ENCODE peak calls at places on chromosomes 1 and 21, in nine cellular contexts. X is cardiac fibroblast, B is adrenal gland, L is endothelial cell, H is transverse colon, R is omental fat pad, I is AG10803, Y is left ventricle myocardium inferior, J is nephron progenitor cell. Q is an unnamed sample.

GRCh38 chr1:57232500-57232899 is 191.4 kb downstream of the DAB1 start:
- DNase-seq in X (no peak), B (no peak), L (no peak), H (no peak), R (no peak), I (no peak), Y (no peak), J (no peak), Q (no peak)

GRCh38 chr1:89254658-89255287 is 17.9 kb downstream of the GBP5 start:
- DNase-seq in X (peak), B (no peak), L (no peak), H (no peak), R (no peak), I (no peak), Y (no peak), J (no peak), Q (no peak)

GRCh38 chr1:29243023-29243862 is 6.9 kb downstream of the PTPRU start:
- DNase-seq in X (no peak), B (no peak), L (no peak), H (no peak), R (no peak), I (no peak), Y (no peak), J (no peak), Q (no peak)

GRCh38 chr1:198902616-198903140 is 263.8 kb downstream of the PTPRC start:
- DNase-seq in X (no peak), B (no peak), L (no peak), H (no peak), R (no peak), I (no peak), Y (no peak), J (no peak), Q (no peak)

GRCh38 chr1:86018311-86018923 is 138.2 kb downstream of the COL24A1 start:
- DNase-seq in X (peak), B (no peak), L (peak), H (no peak), R (no peak), I (peak), Y (no peak), J (peak), Q (peak)

GRCh38 chr1:113660053-113660452 is 99.2 kb downstream of the PHTF1 start:
- DNase-seq in X (no peak), B (no peak), L (no peak), H (no peak), R (no peak), I (no peak), Y (no peak), J (no peak), Q (no peak)

GRCh38 chr21:37338671-37339526 is 27.7 kb upstream of the DYRK1A start:
- DNase-seq in X (peak), B (peak), L (no peak), H (no peak), R (no peak), I (peak), Y (peak), J (peak), Q (no peak)

GRCh38 chr1:188642585-188643168 is 1813.9 kb downstream of the PLA2G4A start:
- DNase-seq in X (no peak), B (no peak), L (no peak), H (no peak), R (no peak), I (no peak), Y (no peak), J (no peak), Q (no peak)

GRCh38 chr21:45816794-45817193 is 164.8 kb upstream of the COL6A1 start:
- DNase-seq in X (no peak), B (no peak), L (no peak), H (no peak), R (no peak), I (no peak), Y (no peak), J (no peak), Q (no peak)

GRCh38 chr1:944341-945325 is 14.4 kb downstream of the NOC2L start:
- DNase-seq in X (peak), B (peak), L (no peak), H (no peak), R (no peak), I (no peak), Y (peak), J (no peak), Q (no peak)

GRCh38 chr1:35448344-35448801 is 108.8 kb downstream of the KIAA0319L start:
- DNase-seq in X (peak), B (peak), L (peak), H (no peak), R (no peak), I (peak), Y (no peak), J (no peak), Q (no peak)

GRCh38 chr1:26081267-26082019 is 14.0 kb upstream of the TRIM63 start:
- DNase-seq in X (no peak), B (no peak), L (no peak), H (no peak), R (no peak), I (no peak), Y (peak), J (no peak), Q (no peak)

GRCh38 chr1:24155011-24155782 is 12.3 kb upstream of the IL22RA1 start:
- DNase-seq in X (no peak), B (no peak), L (peak), H (peak), R (no peak), I (no peak), Y (no peak), J (no peak), Q (peak)

GRCh38 chr1:119101563-119101962 is 38.9 kb downstream of the WARS2 start:
- DNase-seq in X (peak), B (no peak), L (no peak), H (no peak), R (no peak), I (peak), Y (no peak), J (no peak), Q (no peak)

GRCh38 chr1:6185635-6186382 is 5.7 kb upstream of the CHD5 start:
- DNase-seq in X (peak), B (no peak), L (no peak), H (no peak), R (no peak), I (peak), Y (no peak), J (no peak), Q (no peak)

GRCh38 chr1:164700683-164701082 is 141.7 kb downstream of the PBX1 start:
- DNase-seq in X (no peak), B (no peak), L (no peak), H (no peak), R (no peak), I (no peak), Y (no peak), J (no peak), Q (no peak)

GRCh38 chr1:24902471-24902891 is 27.6 kb downstream of the RUNX3 start:
- DNase-seq in X (no peak), B (no peak), L (no peak), H (no peak), R (no peak), I (no peak), Y (no peak), J (no peak), Q (peak)

GRCh38 chr1:8554956-8555534 is 237.1 kb downstream of the SLC45A1 start:
- DNase-seq in X (peak), B (peak), L (no peak), H (no peak), R (no peak), I (no peak), Y (no peak), J (no peak), Q (no peak)

GRCh38 chr1:116944613-116945012 is 34.9 kb downstream of the PTGFRN start:
- DNase-seq in X (no peak), B (no peak), L (no peak), H (no peak), R (no peak), I (no peak), Y (no peak), J (no peak), Q (no peak)

GRCh38 chr1:231867607-231868006 is 241.0 kb downstream of the DISC1 start:
- DNase-seq in X (peak), B (no peak), L (no peak), H (no peak), R (no peak), I (peak), Y (no peak), J (no peak), Q (no peak)

GRCh38 chr1:165383067-165383466 is 26.6 kb upstream of the LMX1A start:
- DNase-seq in X (peak), B (peak), L (no peak), H (peak), R (no peak), I (peak), Y (peak), J (no peak), Q (no peak)

GRCh38 chr1:7886346-7886745 is 33.5 kb upstream of the UTS2 start:
- DNase-seq in X (peak), B (no peak), L (no peak), H (no peak), R (no peak), I (peak), Y (no peak), J (no peak), Q (no peak)

GRCh38 chr1:78619446-78619802 is 824 bp upstream of the IFI44L start:
- DNase-seq in X (no peak), B (no peak), L (no peak), H (no peak), R (no peak), I (peak), Y (no peak), J (no peak), Q (no peak)

GRCh38 chr21:15849925-15850324 is 120.1 kb downstream of the USP25 start:
- DNase-seq in X (no peak), B (no peak), L (no peak), H (no peak), R (no peak), I (no peak), Y (no peak), J (no peak), Q (no peak)

GRCh38 chr1:78617615-78618026 is 2.6 kb upstream of the IFI44L start:
- DNase-seq in X (peak), B (peak), L (peak), H (peak), R (no peak), I (peak), Y (peak), J (peak), Q (peak)

GRCh38 chr1:117644696-117645311 is 39.0 kb downstream of the TENT5C start:
- DNase-seq in X (no peak), B (no peak), L (no peak), H (no peak), R (no peak), I (no peak), Y (no peak), J (no peak), Q (peak)

GRCh38 chr1:17662786-17663185 is 92.3 kb upstream of the ACTL8 start:
- DNase-seq in X (no peak), B (no peak), L (no peak), H (no peak), R (no peak), I (no peak), Y (no peak), J (no peak), Q (no peak)

GRCh38 chr1:7300893-7301292 is 470.2 kb upstream of the VAMP3 start:
- DNase-seq in X (peak), B (peak), L (no peak), H (peak), R (no peak), I (peak), Y (no peak), J (no peak), Q (no peak)

GRCh38 chr1:99943238-99943794 is 26.5 kb upstream of the SLC35A3 start:
- DNase-seq in X (peak), B (no peak), L (no peak), H (no peak), R (no peak), I (peak), Y (no peak), J (peak), Q (no peak)

GRCh38 chr1:31102501-31102950 is 37.0 kb upstream of the PUM1 start:
- DNase-seq in X (peak), B (peak), L (no peak), H (peak), R (no peak), I (peak), Y (peak), J (no peak), Q (no peak)

GRCh38 chr1:158087320-158087927 is 93.3 kb upstream of the CD1D start:
- DNase-seq in X (peak), B (peak), L (peak), H (peak), R (no peak), I (peak), Y (peak), J (peak), Q (peak)

GRCh38 chr1:158089925-158090675 is 90.6 kb upstream of the CD1D start:
- DNase-seq in X (no peak), B (no peak), L (no peak), H (no peak), R (no peak), I (no peak), Y (no peak), J (peak), Q (no peak)

GRCh38 chr1:158089476-158089875 is 91.2 kb upstream of the CD1D start:
- DNase-seq in X (no peak), B (no peak), L (no peak), H (no peak), R (no peak), I (no peak), Y (no peak), J (no peak), Q (no peak)

GRCh38 chr1:158084336-158084735 is 90.9 kb downstream of the KIRREL1 start:
- DNase-seq in X (no peak), B (no peak), L (no peak), H (no peak), R (no peak), I (no peak), Y (no peak), J (no peak), Q (no peak)

DNA sequence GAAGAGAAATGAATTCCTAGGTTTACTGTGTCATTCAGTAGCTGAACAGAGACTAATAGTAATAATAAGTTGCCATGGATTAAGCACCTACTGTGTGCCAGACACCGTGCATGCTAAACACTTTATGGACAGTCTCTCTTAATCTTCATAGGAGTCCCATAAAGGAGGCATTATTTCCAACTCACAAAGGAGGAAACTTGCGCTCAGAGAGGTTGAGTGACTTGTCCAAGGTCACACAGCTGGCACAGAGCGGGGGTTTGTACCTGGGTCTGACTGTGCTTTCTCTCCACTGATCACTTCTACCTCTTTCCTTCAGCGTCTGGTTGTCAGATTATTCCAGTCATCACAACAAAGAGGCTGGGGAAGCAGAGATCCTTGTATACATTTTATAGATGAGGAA is 91.3 kb downstream of the KIRREL1 start:
- DNase-seq in X (no peak), B (no peak), L (no peak), H (no peak), R (no peak), I (no peak), Y (no peak), J (no peak), Q (no peak)
- TF ChIP-seq CTCF in X (no peak), B (no peak), L (no peak), H (no peak), R (no peak), I (no peak), Y (no peak), J (no peak), Q (no peak)

DNA sequence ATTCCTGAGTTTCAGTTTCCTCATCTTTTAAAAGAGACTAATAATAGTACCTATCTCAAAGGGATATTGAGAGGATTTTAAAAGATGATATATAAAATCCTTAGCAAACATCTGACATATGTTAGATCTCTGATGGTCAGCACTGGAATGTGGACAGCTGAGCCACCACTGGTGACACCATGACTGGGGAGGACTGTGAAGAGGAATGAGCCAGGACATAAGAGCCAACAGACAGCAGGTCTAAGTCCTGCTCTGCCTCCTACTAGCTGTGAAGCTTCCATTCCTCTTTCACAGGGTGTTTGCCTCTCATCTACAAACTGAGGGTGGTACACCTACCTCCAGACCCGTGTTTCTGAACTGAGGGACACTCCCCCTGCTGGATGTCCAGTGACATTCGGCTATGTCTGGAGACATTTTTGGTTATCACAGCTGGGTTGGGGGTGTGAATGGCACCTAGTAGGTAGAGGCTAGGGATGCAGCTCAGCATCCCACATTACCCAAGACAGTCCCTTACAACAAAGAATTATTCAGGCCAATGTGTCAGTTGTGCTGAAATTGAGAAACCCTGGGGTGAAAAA is 109.1 kb upstream of the OLIG2 start:
- DNase-seq in X (no peak), B (no peak), L (no peak), H (no peak), R (no peak), I (no peak), Y (no peak), J (no peak), Q (no peak)
- TF ChIP-seq CTCF in X (peak), B (no peak), L (peak), H (no peak), R (no peak), I (peak), Y (no peak), J (no peak), Q (peak)

GRCh38 chr1:37932759-37933158 is 14.1 kb downstream of the INPP5B start:
- DNase-seq in X (no peak), B (peak), L (no peak), H (no peak), R (no peak), I (peak), Y (no peak), J (no peak), Q (no peak)

GRCh38 chr1:37926061-37926924 is 20.6 kb downstream of the INPP5B start:
- DNase-seq in X (no peak), B (no peak), L (no peak), H (no peak), R (no peak), I (no peak), Y (no peak), J (no peak), Q (peak)

GRCh38 chr1:37931148-37931492 is 15.7 kb downstream of the INPP5B start:
- DNase-seq in X (no peak), B (no peak), L (no peak), H (peak), R (no peak), I (no peak), Y (no peak), J (no peak), Q (no peak)

GRCh38 chr1:37930246-37931142 is 16.4 kb downstream of the INPP5B start:
- DNase-seq in X (peak), B (no peak), L (no peak), H (no peak), R (no peak), I (peak), Y (peak), J (no peak), Q (no peak)

DNA sequence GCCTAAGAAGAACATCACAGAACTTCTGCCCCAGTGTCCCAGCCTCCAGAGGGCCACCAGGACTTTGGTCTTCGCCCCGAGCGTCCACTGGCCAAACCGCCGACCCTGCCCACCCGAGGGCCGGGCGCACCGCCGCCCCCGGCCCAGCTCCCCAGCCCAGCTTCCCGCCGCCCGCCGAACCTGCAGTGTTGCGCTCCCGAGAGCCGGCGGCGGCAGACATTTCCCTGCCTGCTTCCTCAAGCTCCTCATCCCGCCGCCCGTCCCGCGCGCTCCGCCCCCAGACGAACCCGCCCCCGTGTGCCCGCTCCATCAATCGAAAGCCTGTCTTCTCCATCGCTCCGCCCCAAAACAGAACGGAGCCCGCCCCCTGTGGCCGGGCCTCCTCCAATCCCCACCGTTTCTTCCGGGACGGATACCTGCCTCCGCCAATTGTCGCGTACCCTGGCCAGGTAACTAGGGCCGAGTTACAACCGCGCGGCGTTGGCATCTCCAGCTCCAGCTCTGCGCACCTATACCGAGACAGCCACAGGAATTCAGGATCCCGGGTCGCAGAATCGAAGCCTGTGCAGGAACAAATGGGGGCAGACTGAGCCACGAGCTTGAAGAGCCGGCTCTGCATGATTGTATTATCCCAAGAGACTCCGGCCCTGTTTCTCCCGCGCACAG is 15.2 kb downstream of the INPP5B start:
- DNase-seq in X (peak), B (peak), L (peak), H (peak), R (peak), I (peak), Y (peak), J (peak), Q (peak)
- TF ChIP-seq CTCF in X (no peak), B (no peak), L (no peak), H (no peak), R (no peak), I (no peak), Y (peak), J (no peak), Q (no peak)

GRCh38 chr1:47621977-47622376 is 184.1 kb downstream of the FOXD2 start:
- DNase-seq in X (no peak), B (no peak), L (no peak), H (no peak), R (no peak), I (no peak), Y (no peak), J (no peak), Q (no peak)

GRCh38 chr1:47627016-47627415 is 189.2 kb downstream of the FOXD2 start:
- DNase-seq in X (no peak), B (no peak), L (no peak), H (no peak), R (no peak), I (no peak), Y (no peak), J (no peak), Q (no peak)

GRCh38 chr1:47623174-47623940 is 185.5 kb downstream of the FOXD2 start:
- DNase-seq in X (no peak), B (no peak), L (peak), H (no peak), R (no peak), I (no peak), Y (no peak), J (no peak), Q (no peak)

GRCh38 chr1:47621483-47621882 is 183.6 kb downstream of the FOXD2 start:
- DNase-seq in X (no peak), B (no peak), L (no peak), H (no peak), R (no peak), I (no peak), Y (no peak), J (no peak), Q (no peak)

DNA sequence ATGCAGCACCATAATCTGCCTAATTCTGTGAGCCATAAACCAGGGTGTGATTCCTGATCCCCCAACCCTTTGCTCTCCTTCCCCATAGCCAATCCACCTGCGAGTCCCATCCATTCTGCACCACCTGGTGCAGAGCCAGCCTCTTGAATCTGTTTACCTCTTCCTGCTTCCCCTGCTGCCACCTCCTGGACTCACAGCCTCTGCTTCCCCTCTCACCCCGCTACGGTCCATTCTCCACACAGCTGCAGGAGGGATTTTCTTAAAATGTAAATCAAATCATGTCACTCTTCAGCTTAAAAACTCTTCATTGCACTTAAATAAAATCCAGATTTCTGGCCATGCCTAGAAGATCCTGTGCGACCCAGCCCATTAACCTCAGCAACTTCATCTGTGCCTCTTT is 186.7 kb downstream of the FOXD2 start:
- DNase-seq in X (no peak), B (no peak), L (peak), H (peak), R (no peak), I (no peak), Y (no peak), J (peak), Q (no peak)
- TF ChIP-seq CTCF in X (no peak), B (no peak), L (no peak), H (peak), R (no peak), I (no peak), Y (peak), J (peak), Q (no peak)

Q was measured in GM13977.